ENCODE peak calls at places on chromosomes 4 and X, in nine cellular contexts. M, F, Q, K, Y, W, C, U and Z are unnamed samples.

GRCh38 chr4:1405636-1406415 is 416 bp downstream of the NKX1-1 start:
- DNase-seq in F (no peak), C (no peak), Y (no peak), W (no peak), U (no peak), Q (no peak), M (no peak), K (no peak), Z (peak; percentile 24)

GRCh38 chrX:14003028-14003427 is 26.7 kb downstream of the GEMIN8 start:
- DNase-seq in Q (no peak), K (no peak), M (no peak), Y (no peak), F (no peak), U (no peak), W (no peak), C (no peak), Z (no peak)

GRCh38 chr4:7570156-7570778 is 135.5 kb upstream of the PSAPL1 start:
- DNase-seq in U (no peak), Y (no peak), C (no peak), Q (no peak), F (no peak), W (no peak), K (no peak), M (no peak), Z (no peak)

GRCh38 chr4:7936963-7937362 is 2.7 kb downstream of the AFAP1 start:
- DNase-seq in K (no peak), Y (no peak), F (no peak), Q (no peak), U (no peak), W (no peak), C (no peak), M (no peak), Z (no peak)

GRCh38 chr4:22170353-22170752 is 221.8 kb upstream of the KCNIP4 start:
- DNase-seq in Y (no peak), W (no peak), K (no peak), Q (peak; percentile 4), F (no peak), U (no peak), C (no peak), M (no peak), Z (no peak)

GRCh38 chr4:53905935-53906377 is 158.4 kb downstream of the CHIC2 start:
- DNase-seq in Y (peak; percentile 59), W (peak; percentile 81), U (peak; percentile 86), M (peak; percentile 51), K (peak; percentile 29), F (peak; percentile 58), C (no peak), Q (peak; percentile 49), Z (no peak)

GRCh38 chr4:78799551-78800495 is 23.7 kb downstream of the BMP2K start:
- DNase-seq in U (no peak), K (no peak), Y (no peak), F (no peak), Q (no peak), W (no peak), M (no peak), C (no peak), Z (no peak)

GRCh38 chr4:100311181-100311580 is 120.9 kb upstream of the DDIT4L start:
- DNase-seq in C (no peak), K (no peak), M (no peak), Y (no peak), W (no peak), F (no peak), U (peak; percentile 82), Q (no peak), Z (no peak)

GRCh38 chr4:113397114-113397701 is 347.8 kb downstream of the ANK2 start:
- DNase-seq in C (no peak), Y (no peak), U (no peak), K (no peak), Q (no peak), W (no peak), F (peak; percentile 42), M (no peak), Z (no peak)

GRCh38 chr4:72076562-72076961 is 44.8 kb downstream of the NPFFR2 start:
- DNase-seq in Y (no peak), C (no peak), Q (no peak), W (no peak), K (no peak), M (no peak), U (peak; percentile 37), F (no peak), Z (no peak)

GRCh38 chr4:138455097-138455496 is 212.9 kb upstream of the SLC7A11 start:
- DNase-seq in M (no peak), C (no peak), U (peak; percentile 23), Y (no peak), F (no peak), W (no peak), K (no peak), Q (no peak), Z (no peak)

GRCh38 chr4:52028970-52029369 is 8.8 kb upstream of the LRRC66 start:
- DNase-seq in W (no peak), Q (no peak), C (no peak), M (no peak), K (no peak), F (peak; percentile 29), U (no peak), Y (no peak), Z (no peak)

GRCh38 chrX:130756233-130756632 is 146.8 kb downstream of the ENOX2 start:
- DNase-seq in Q (no peak), C (no peak), Y (no peak), W (no peak), U (no peak), M (no peak), F (no peak), K (no peak), Z (no peak)

DNA sequence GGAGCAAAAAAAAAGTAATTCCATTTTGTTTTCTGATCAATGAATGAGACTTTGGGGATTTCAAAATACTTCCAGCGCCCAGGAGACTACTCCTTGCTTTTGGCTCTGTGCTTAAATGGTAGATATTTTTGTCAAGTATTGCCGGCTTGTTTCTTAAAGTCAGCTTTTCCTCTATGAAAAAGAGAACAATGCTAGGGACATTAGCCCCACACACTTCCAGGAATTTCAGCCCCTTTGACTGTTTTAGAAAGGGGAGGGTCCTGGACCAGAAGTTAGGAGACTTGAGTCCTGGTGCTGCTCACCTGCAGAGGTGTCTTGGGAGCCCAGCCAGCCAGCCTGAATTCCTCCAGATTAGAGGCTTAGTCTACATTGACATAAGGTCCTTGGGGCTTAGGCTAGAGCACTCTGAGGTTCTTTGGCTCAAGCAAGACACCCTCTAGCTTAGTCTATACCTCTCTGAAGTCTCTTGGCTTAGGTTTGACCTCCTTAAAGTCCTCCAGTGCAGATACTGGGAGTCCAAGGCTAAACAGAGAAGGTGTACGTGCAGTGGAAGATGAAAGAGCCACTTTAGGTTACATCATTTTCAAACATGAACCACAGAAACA is 1.6 kb upstream of the SETD7 start:
- DNase-seq in Q (no peak), W (peak; percentile 52), U (peak; percentile 65), K (peak; percentile 50), M (no peak), F (no peak), Y (no peak), C (no peak), Z (peak; percentile 51)
- H3K4me3 ChIP-seq in Q (peak overlapping the region; percentile 69), W (peak overlapping the region; percentile 81), U (no peak overlapping the region), K (peak overlapping the region; percentile 86), M (peak overlapping the region; percentile 74), F (peak overlapping the region; percentile 94), Y (peak overlapping the region; percentile 73), C (peak overlapping the region; percentile 69), Z (peak overlapping the region; percentile 79)

GRCh38 chrX:115949900-115950822 is 220.4 kb upstream of the AGTR2 start:
- DNase-seq in C (no peak), U (peak; percentile 63), Q (no peak), Y (no peak), M (no peak), K (peak; percentile 85), W (no peak), F (no peak), Z (no peak)
- H3K36me3 ChIP-seq in C (no peaks in the 10 kb centered on the region), U (no peaks in the 10 kb centered on the region), Q (peaks cover 5% of the 10 kb centered on the region), Y (no peaks in the 10 kb centered on the region), M (no peaks in the 10 kb centered on the region), K (no peaks in the 10 kb centered on the region), W (no peaks in the 10 kb centered on the region), F (no peaks in the 10 kb centered on the region), Z (no peaks in the 10 kb centered on the region)

GRCh38 chr4:3614731-3614980 is 82.4 kb upstream of the LRPAP1 start:
- DNase-seq in C (no peak), Y (no peak), W (no peak), K (no peak), Q (no peak), U (no peak), M (no peak), F (no peak), Z (no peak)
- H3K4me1 ChIP-seq in C (no peaks in the 10 kb centered on the region), Y (no peaks in the 10 kb centered on the region), W (no peaks in the 10 kb centered on the region), K (no peaks in the 10 kb centered on the region), Q (no peaks in the 10 kb centered on the region), U (no peaks in the 10 kb centered on the region), M (no peaks in the 10 kb centered on the region), F (no peaks in the 10 kb centered on the region), Z (no peaks in the 10 kb centered on the region)

GRCh38 chr4:140789752-140790151 is 33.6 kb upstream of the TBC1D9 start:
- DNase-seq in C (peak; percentile 13), K (no peak), F (no peak), Y (no peak), W (no peak), M (no peak), Q (no peak), U (no peak), Z (no peak)
- H3K4me3 ChIP-seq in C (no peak overlapping the region), K (no peak overlapping the region), F (no peak overlapping the region), Y (no peak overlapping the region), W (no peak overlapping the region), M (no peak overlapping the region), Q (no peak overlapping the region), U (no peak overlapping the region), Z (no peak overlapping the region)

DNA sequence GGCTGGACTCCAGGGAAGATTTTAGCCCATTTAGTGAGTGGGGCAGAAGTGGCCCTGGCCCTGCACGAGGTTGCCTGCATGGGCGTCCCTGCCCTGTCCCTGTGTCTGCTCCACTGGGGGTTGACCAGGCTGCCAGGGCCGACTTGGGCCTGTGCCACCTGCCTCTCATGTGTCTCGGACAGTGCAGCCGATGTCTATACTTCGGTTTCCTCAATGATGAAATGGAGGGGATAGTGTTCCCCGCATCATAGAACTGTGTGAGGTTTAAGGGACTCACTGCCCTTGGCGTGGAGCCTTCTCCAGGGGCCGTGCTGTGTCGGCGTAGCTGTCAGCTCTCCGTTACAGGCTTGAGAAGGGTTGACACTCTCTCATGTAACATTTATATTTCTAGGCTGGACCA is 27.0 kb upstream of the MSANTD1 start:
- DNase-seq in K (no peak), W (no peak), M (no peak), F (no peak), Q (no peak), U (no peak), C (no peak), Y (no peak), Z (peak; percentile 25)
- H3K36me3 ChIP-seq in K (peaks cover 6% of the 10 kb centered on the region), W (peaks cover 87% of the 10 kb centered on the region), M (no peaks in the 10 kb centered on the region), F (peaks cover 3% of the 10 kb centered on the region), Q (peaks cover 35% of the 10 kb centered on the region), U (peaks cover 26% of the 10 kb centered on the region), C (no peaks in the 10 kb centered on the region), Y (peaks cover 85% of the 10 kb centered on the region), Z (peaks cover 100% of the 10 kb centered on the region)